ENCODE peak calls at places on chromosomes 11 and 22, in four cellular contexts. T is GM23248, M is thoracic aorta, Z is bronchial epithelial cell. R is an unnamed sample.

GRCh38 chr22:36871669-36872081 is 10.9 kb downstream of the NCF4 start:
- DNase-seq in Z (peak; percentile 74), T (peak; percentile 41), M (no peak), R (no peak)

GRCh38 chr11:1619449-1619848 is 2.5 kb downstream of the KRTAP5-4 start:
- DNase-seq in T (peak; percentile 34), Z (no peak), M (no peak), R (no peak)

GRCh38 chr22:49015993-49016908 is 811.4 kb downstream of the BRD1 start:
- DNase-seq in Z (no peak), T (no peak), M (no peak), R (no peak)

GRCh38 chr11:120383518-120384155 is 47.4 kb downstream of the ARHGEF12 start:
- DNase-seq in M (no peak), Z (peak; percentile 95), T (peak; percentile 21), R (no peak)

GRCh38 chr22:31107206-31108118 is at the start of gene SELENOM:
- DNase-seq in M (peak; percentile 86), Z (peak; percentile 92), T (peak; percentile 99), R (peak; percentile 97)

GRCh38 chr22:50151571-50152537 is 18.7 kb upstream of the PANX2 start:
- DNase-seq in Z (no peak), M (no peak), T (no peak), R (no peak)

GRCh38 chr11:77195071-77195705 is 67.1 kb downstream of the MYO7A start:
- DNase-seq in Z (no peak), T (no peak), M (no peak), R (no peak)

GRCh38 chr11:114219559-114220349 is 76.4 kb upstream of the NNMT start:
- DNase-seq in T (peak; percentile 49), M (no peak), Z (no peak), R (no peak)

GRCh38 chr11:98003606-98004371 is 1017.0 kb upstream of the CNTN5 start:
- DNase-seq in T (no peak), Z (no peak), M (no peak), R (no peak)

GRCh38 chr11:106241601-106242257 is 164.3 kb downstream of the AASDHPPT start:
- DNase-seq in Z (no peak), T (no peak), M (no peak), R (no peak)

GRCh38 chr11:17864478-17864941 is 129.9 kb downstream of the KCNC1 start:
- DNase-seq in T (no peak), Z (peak; percentile 32), M (no peak), R (no peak)

GRCh38 chr11:67308031-67308866 is 4.9 kb downstream of the SSH3 start:
- DNase-seq in M (no peak), Z (no peak), T (no peak), R (no peak)

GRCh38 chr11:116881153-116881552 is 43.7 kb upstream of the APOA1 start:
- DNase-seq in Z (no peak), M (no peak), T (no peak), R (no peak)

GRCh38 chr11:2298131-2298794 is 3.5 kb downstream of the C11orf21 start:
- DNase-seq in Z (no peak), M (no peak), T (no peak), R (no peak)

GRCh38 chr11:45082744-45083543 is 63.5 kb upstream of the PRDM11 start:
- DNase-seq in M (no peak), Z (no peak), T (no peak), R (no peak)

GRCh38 chr22:23200896-23201295 is 20.6 kb downstream of the BCR start:
- DNase-seq in Z (no peak), M (no peak), T (no peak), R (no peak)

GRCh38 chr11:46248270-46249102 is 29.0 kb upstream of the CREB3L1 start:
- DNase-seq in M (no peak), T (peak; percentile 97), Z (peak; percentile 90), R (no peak)

GRCh38 chr11:110279881-110280280 is 16.5 kb downstream of the RDX start:
- DNase-seq in T (peak; percentile 12), M (no peak), Z (no peak), R (no peak)

GRCh38 chr11:122863704-122864326 is 18.7 kb upstream of the JHY start:
- DNase-seq in T (peak; percentile 75), M (no peak), Z (peak; percentile 28), R (peak; percentile 55)

GRCh38 chr11:67119577-67120391 is 721 bp downstream of the KDM2A start:
- DNase-seq in Z (no peak), T (peak; percentile 63), M (no peak), R (peak; percentile 31)

GRCh38 chr11:28114116-28114515 is 5.9 kb downstream of the METTL15 start:
- DNase-seq in Z (no peak), M (no peak), T (no peak), R (no peak)

GRCh38 chr11:35235944-35236666 is 97.1 kb downstream of the CD44 start:
- DNase-seq in T (peak; percentile 49), Z (peak; percentile 91), M (no peak), R (no peak)

GRCh38 chr11:41074318-41074717 is 385.1 kb downstream of the LRRC4C start:
- DNase-seq in Z (no peak), T (no peak), M (no peak), R (no peak)

GRCh38 chr11:78905756-78906155 is 331.1 kb upstream of the NARS2 start:
- DNase-seq in M (no peak), T (no peak), Z (no peak), R (no peak)

GRCh38 chr11:122852071-122852831 is 14.0 kb downstream of the CRTAM start:
- DNase-seq in T (peak; percentile 77), Z (peak; percentile 61), M (no peak), R (no peak)

GRCh38 chr11:128575956-128576340 is 11.4 kb downstream of the ETS1 start:
- DNase-seq in Z (peak; percentile 41), M (no peak), T (peak; percentile 49), R (no peak)

GRCh38 chr11:99683933-99684332 is 663.2 kb downstream of the CNTN5 start:
- DNase-seq in Z (no peak), M (no peak), T (no peak), R (no peak)

GRCh38 chr11:129224538-129224937 is 32.4 kb upstream of the ARHGAP32 start:
- DNase-seq in T (peak; percentile 37), M (no peak), Z (peak; percentile 15), R (no peak)

GRCh38 chr22:18115844-18116480 is 5.4 kb downstream of the TUBA8 start:
- DNase-seq in M (no peak), T (no peak), Z (no peak), R (no peak)

GRCh38 chr11:65853249-65853979 is 4.6 kb downstream of the CFL1 start:
- DNase-seq in M (no peak), Z (no peak), T (no peak), R (peak; percentile 27)

GRCh38 chr11:133906241-133906640 is 50.5 kb downstream of the IGSF9B start:
- DNase-seq in M (no peak), T (no peak), Z (no peak), R (no peak)

GRCh38 chr11:16987205-16987568 is 27.0 kb downstream of the PLEKHA7 start:
- DNase-seq in T (no peak), Z (no peak), M (no peak), R (peak; percentile 83)

GRCh38 chr11:396511-396947 is 2.5 kb downstream of the PKP3 start:
- DNase-seq in Z (no peak), M (no peak), T (peak; percentile 66), R (no peak)

GRCh38 chr22:50357222-50357621 is 14.1 kb downstream of the PPP6R2 start:
- DNase-seq in T (no peak), M (no peak), Z (no peak), R (no peak)

GRCh38 chr11:36016263-36016662 is 72.4 kb downstream of the LDLRAD3 start:
- DNase-seq in T (peak; percentile 27), Z (no peak), M (no peak), R (no peak)

GRCh38 chr11:67303989-67304411 is 670 bp downstream of the SSH3 start:
- DNase-seq in M (no peak), T (peak; percentile 52), Z (no peak), R (peak; percentile 62)

GRCh38 chr11:5690736-5691135 is 1.1 kb downstream of the TRIM22 start:
- DNase-seq in M (no peak), T (peak; percentile 72), Z (peak; percentile 9), R (peak; percentile 41)

GRCh38 chr11:67301313-67301921 is 1.9 kb upstream of the SSH3 start:
- DNase-seq in T (no peak), Z (no peak), M (no peak), R (no peak)

GRCh38 chr11:118917488-118918127 is 8.1 kb downstream of the BCL9L start:
- DNase-seq in M (no peak), T (peak; percentile 97), Z (peak; percentile 86), R (peak; percentile 70)

GRCh38 chr11:77542296-77542695 is 47.5 kb upstream of the AQP11 start:
- DNase-seq in M (no peak), Z (peak; percentile 10), T (peak; percentile 65), R (no peak)

GRCh38 chr22:46339956-46340355 is 4.4 kb downstream of the TRMU start:
- DNase-seq in T (no peak), Z (no peak), M (no peak), R (no peak)
- H3K36me3 ChIP-seq in T (peaks cover 46% of the 10 kb centered on the region), Z (peaks cover 21% of the 10 kb centered on the region), M (peaks cover 47% of the 10 kb centered on the region), R (no peaks in the 10 kb centered on the region)

GRCh38 chr11:75780888-75781287 is 12.3 kb downstream of the DGAT2 start:
- DNase-seq in Z (no peak), M (no peak), T (no peak), R (no peak)
- H3K36me3 ChIP-seq in Z (peaks cover 2% of the 10 kb centered on the region), M (no peaks in the 10 kb centered on the region), T (no peaks in the 10 kb centered on the region), R (no peaks in the 10 kb centered on the region)

GRCh38 chr22:41355895-41356294 is 25.8 kb upstream of the TEF start:
- DNase-seq in Z (no peak), T (no peak), M (no peak), R (no peak)
- H3K36me3 ChIP-seq in Z (peaks cover 35% of the 10 kb centered on the region), T (peaks cover 12% of the 10 kb centered on the region), M (peaks cover 31% of the 10 kb centered on the region), R (no peaks in the 10 kb centered on the region)

GRCh38 chr22:27851974-27852713 is 50.6 kb upstream of the MN1 start:
- DNase-seq in Z (peak; percentile 48), M (no peak), T (peak; percentile 37), R (no peak)
- H3K36me3 ChIP-seq in Z (peaks cover 11% of the 10 kb centered on the region), M (peaks cover 32% of the 10 kb centered on the region), T (peaks cover 54% of the 10 kb centered on the region), R (no peaks in the 10 kb centered on the region)

DNA sequence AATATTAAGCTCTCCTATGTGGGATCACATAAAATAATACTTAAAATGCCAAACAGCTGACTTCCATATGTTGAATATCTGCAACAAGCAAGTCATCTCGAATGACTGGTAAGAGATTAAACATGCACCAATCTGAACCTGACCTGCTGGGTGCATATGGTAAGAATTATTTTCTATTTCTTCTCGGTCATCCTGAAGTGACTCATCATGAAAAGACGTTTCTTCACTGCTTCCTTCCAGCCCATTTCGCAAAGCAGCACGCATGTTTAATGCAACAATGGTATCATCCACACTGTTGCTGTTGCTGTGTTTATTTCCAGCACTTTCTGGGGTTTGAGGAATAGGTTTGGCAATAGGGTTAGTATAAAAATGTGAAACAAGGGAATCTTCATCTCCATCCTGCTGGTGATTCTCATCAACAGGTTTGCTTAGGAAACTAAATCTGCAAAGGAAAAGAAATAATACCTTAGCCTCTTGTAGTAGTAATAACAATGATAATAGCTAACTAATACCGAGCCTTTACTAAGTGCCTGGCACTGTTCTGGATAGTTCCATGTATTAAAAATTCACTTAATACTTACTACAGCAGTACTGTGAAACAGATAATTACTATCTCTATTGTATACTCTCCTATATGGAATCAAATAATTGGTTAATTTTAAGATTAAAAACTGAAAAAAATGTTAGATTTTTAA is 52.0 kb upstream of the CHRNA10 start:
- DNase-seq in Z (peak; percentile 87), M (no peak), T (peak; percentile 98), R (no peak)
- H3K36me3 ChIP-seq in Z (peaks cover 20% of the 10 kb centered on the region), M (peaks cover 57% of the 10 kb centered on the region), T (peaks cover 60% of the 10 kb centered on the region), R (no peaks in the 10 kb centered on the region)

R was measured in ovary.